ENCODE peak calls at places on chromosomes 4 and X, in eight cellular contexts. M, U, A, T, Q, I, X and W are unnamed samples.

GRCh38 chrX:47514553-47515235 is 31.7 kb upstream of the ZNF41 start:
- DNase-seq in M (no peak), U (no peak), A (no peak), T (no peak), Q (peak), I (peak), X (peak), W (no peak)

GRCh38 chrX:23246001-23246400 is 88.6 kb upstream of the PTCHD1 start:
- DNase-seq in M (no peak), U (no peak), A (no peak), T (no peak), Q (no peak), I (peak), X (peak), W (no peak)

GRCh38 chr4:111136438-111136837 is 513.6 kb upstream of the PITX2 start:
- DNase-seq in M (no peak), U (no peak), A (no peak), T (no peak), Q (peak), I (peak), X (peak), W (peak)

GRCh38 chr4:183840311-183840710 is 64.8 kb upstream of the STOX2 start:
- DNase-seq in M (peak), U (peak), A (peak), T (peak), Q (peak), I (peak), X (peak), W (peak)

GRCh38 chr4:706834-707598 is 1.4 kb downstream of the PCGF3 start:
- DNase-seq in M (no peak), U (no peak), A (no peak), T (no peak), Q (no peak), I (no peak), X (no peak), W (no peak)

GRCh38 chr4:69523385-69524132 is 27.9 kb upstream of the UGT2B4 start:
- DNase-seq in M (no peak), U (no peak), A (no peak), T (no peak), Q (no peak), I (no peak), X (no peak), W (no peak)

GRCh38 chr4:183721207-183722081 is 62.4 kb downstream of the TRAPPC11 start:
- DNase-seq in M (peak), U (no peak), A (peak), T (peak), Q (peak), I (peak), X (peak), W (peak)

GRCh38 chr4:185761352-185762235 is 50.4 kb downstream of the SORBS2 start:
- DNase-seq in M (no peak), U (no peak), A (no peak), T (no peak), Q (no peak), I (peak), X (no peak), W (no peak)

GRCh38 chr4:114082348-114082747 is 102.9 kb upstream of the ARSJ start:
- DNase-seq in M (no peak), U (no peak), A (no peak), T (no peak), Q (no peak), I (no peak), X (no peak), W (no peak)

GRCh38 chr4:11869471-11869870 is 440.8 kb upstream of the HS3ST1 start:
- DNase-seq in M (no peak), U (no peak), A (no peak), T (no peak), Q (no peak), I (no peak), X (no peak), W (no peak)

GRCh38 chr4:119525005-119525749 is 103.4 kb downstream of the PDE5A start:
- DNase-seq in M (no peak), U (no peak), A (no peak), T (no peak), Q (peak), I (peak), X (peak), W (peak)

GRCh38 chr4:127782275-127783025 is at the start of gene HSPA4L:
- DNase-seq in M (peak), U (no peak), A (peak), T (no peak), Q (peak), I (peak), X (peak), W (peak)

GRCh38 chr4:75844151-75844662 is 58.0 kb downstream of the PPEF2 start:
- DNase-seq in M (no peak), U (no peak), A (no peak), T (no peak), Q (peak), I (peak), X (peak), W (peak)

GRCh38 chrX:151982217-151982616 is 7.7 kb upstream of the GABRE start:
- DNase-seq in M (no peak), U (no peak), A (no peak), T (no peak), Q (peak), I (peak), X (peak), W (peak)

GRCh38 chr4:181753189-181753588 is 490.0 kb upstream of the TENM3 start:
- DNase-seq in M (no peak), U (no peak), A (no peak), T (peak), Q (no peak), I (no peak), X (no peak), W (no peak)

GRCh38 chrX:37883196-37883595 is 35.8 kb upstream of the DYNLT3 start:
- DNase-seq in M (no peak), U (no peak), A (no peak), T (no peak), Q (peak), I (peak), X (no peak), W (no peak)

GRCh38 chr4:1723131-1723801 is 1.9 kb downstream of the TACC3 start:
- DNase-seq in M (peak), U (no peak), A (no peak), T (no peak), Q (no peak), I (no peak), X (no peak), W (no peak)

GRCh38 chr4:1792832-1793495 is at the start of gene FGFR3:
- DNase-seq in M (no peak), U (no peak), A (peak), T (peak), Q (no peak), I (peak), X (no peak), W (no peak)

GRCh38 chr4:82706349-82707000 is 92.1 kb downstream of the SCD5 start:
- DNase-seq in M (no peak), U (no peak), A (no peak), T (no peak), Q (no peak), I (peak), X (no peak), W (no peak)

GRCh38 chr4:126192506-126192905 is 877.8 kb downstream of the FAT4 start:
- DNase-seq in M (no peak), U (no peak), A (no peak), T (no peak), Q (no peak), I (no peak), X (no peak), W (no peak)

GRCh38 chr4:80390178-80390577 is 54.6 kb downstream of the CFAP299 start:
- DNase-seq in M (no peak), U (no peak), A (no peak), T (no peak), Q (no peak), I (no peak), X (no peak), W (no peak)

GRCh38 chrX:140817943-140818342 is 108.4 kb downstream of the LINC00632 start:
- DNase-seq in M (no peak), U (no peak), A (no peak), T (peak), Q (peak), I (peak), X (peak), W (peak)

GRCh38 chrX:77167993-77168392 is 279.2 kb upstream of the FGF16 start:
- DNase-seq in M (no peak), U (peak), A (no peak), T (no peak), Q (no peak), I (peak), X (peak), W (no peak)

GRCh38 chr4:112075129-112075753 is 70.0 kb upstream of the FAM241A start:
- DNase-seq in M (no peak), U (no peak), A (no peak), T (peak), Q (peak), I (peak), X (peak), W (peak)

GRCh38 chr4:48352793-48353192 is 11.5 kb downstream of the SLAIN2 start:
- DNase-seq in M (no peak), U (no peak), A (no peak), T (no peak), Q (no peak), I (no peak), X (no peak), W (no peak)

GRCh38 chr4:10035130-10035529 is 13.8 kb upstream of the SLC2A9 start:
- DNase-seq in M (no peak), U (no peak), A (no peak), T (no peak), Q (no peak), I (no peak), X (no peak), W (no peak)

GRCh38 chrX:133786382-133786781 is 199.0 kb downstream of the GPC3 start:
- DNase-seq in M (no peak), U (no peak), A (no peak), T (no peak), Q (no peak), I (no peak), X (no peak), W (no peak)

GRCh38 chr4:108117473-108118182 is 51.1 kb downstream of the LEF1 start:
- DNase-seq in M (peak), U (no peak), A (no peak), T (no peak), Q (peak), I (no peak), X (peak), W (no peak)

GRCh38 chrX:133922390-133922772 is 63.0 kb downstream of the GPC3 start:
- DNase-seq in M (no peak), U (no peak), A (no peak), T (no peak), Q (no peak), I (no peak), X (no peak), W (no peak)

GRCh38 chr4:76987153-76987562 is 37.6 kb downstream of the SEPTIN11 start:
- DNase-seq in M (no peak), U (no peak), A (peak), T (no peak), Q (no peak), I (peak), X (peak), W (peak)

GRCh38 chr4:25172964-25173917 is 13.0 kb upstream of the SEPSECS start:
- DNase-seq in M (no peak), U (peak), A (no peak), T (no peak), Q (peak), I (peak), X (peak), W (peak)

GRCh38 chrX:103584606-103585005 is 709 bp upstream of the TCEAL4 start:
- DNase-seq in M (no peak), U (no peak), A (no peak), T (peak), Q (peak), I (peak), X (peak), W (no peak)

GRCh38 chrX:103585421-103586313 is at the start of gene TCEAL4:
- DNase-seq in M (peak), U (no peak), A (peak), T (peak), Q (peak), I (peak), X (peak), W (no peak)

GRCh38 chrX:103586314-103586646 is 965 bp downstream of the TCEAL4 start:
- DNase-seq in M (peak), U (no peak), A (peak), T (peak), Q (no peak), I (peak), X (no peak), W (no peak)

DNA sequence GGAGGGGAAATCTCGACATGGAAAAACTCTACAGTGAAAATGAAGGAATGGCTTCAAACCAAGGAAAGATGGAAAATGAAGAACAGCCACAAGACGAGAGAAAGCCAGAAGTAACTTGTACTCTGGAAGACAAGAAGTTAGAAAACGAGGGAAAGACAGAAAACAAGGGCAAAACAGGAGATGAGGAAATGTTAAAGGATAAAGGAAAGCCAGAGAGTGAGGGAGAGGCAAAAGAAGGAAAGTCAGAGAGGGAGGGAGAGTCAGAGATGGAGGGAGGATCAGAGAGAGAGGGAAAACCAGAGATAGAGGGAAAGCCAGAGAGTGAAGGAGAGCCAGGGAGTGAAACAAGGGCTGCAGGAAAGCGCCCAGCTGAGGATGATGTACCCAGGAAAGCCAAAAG is 1.3 kb downstream of the TCEAL4 start:
- DNase-seq in M (no peak), U (no peak), A (no peak), T (no peak), Q (no peak), I (no peak), X (no peak), W (no peak)
- H3K4me3 ChIP-seq in M (peak), U (peak), A (peak), T (peak), Q (peak), I (peak), X (peak), W (peak)

DNA sequence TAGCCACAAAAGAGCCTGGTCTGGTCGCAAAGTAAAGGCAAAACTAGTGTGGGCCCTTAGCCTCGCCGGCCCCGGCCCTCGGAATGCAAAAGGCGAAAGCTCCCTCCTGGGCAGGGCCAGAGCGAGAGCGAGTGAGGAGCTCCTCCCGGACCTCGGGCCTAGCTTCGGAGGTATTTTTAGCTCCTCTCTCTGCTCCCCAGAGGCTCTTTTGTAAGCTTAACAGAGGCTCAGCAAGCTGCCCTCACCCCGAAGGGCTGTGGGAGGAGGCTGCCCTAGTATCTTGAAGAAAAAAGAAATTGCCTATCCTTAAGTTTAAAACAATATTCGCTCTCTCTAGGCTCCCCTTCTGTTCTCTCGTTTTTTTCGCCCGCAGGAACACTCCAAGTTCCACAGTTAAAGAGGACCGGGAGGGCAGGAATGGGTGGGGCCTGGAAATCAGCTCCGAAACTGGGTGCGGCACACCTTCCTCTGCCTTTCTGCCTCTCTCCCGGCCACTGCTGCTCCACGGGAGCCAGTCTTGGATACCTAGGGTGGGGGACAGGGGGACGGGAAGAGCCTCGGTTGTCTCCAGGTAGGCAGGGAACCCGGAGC is 12.2 kb downstream of the HAND2 start:
- DNase-seq in M (no peak), U (no peak), A (no peak), T (peak), Q (no peak), I (peak), X (no peak), W (no peak)
- TF ChIP-seq CTCF in M (no peak), U (no peak), A (no peak), T (no peak), Q (no peak), I (no peak), X (no peak), W (no peak)

GRCh38 chr4:84481077-84481878 is 17.8 kb downstream of the NKX6-1 start:
- DNase-seq in M (no peak), U (no peak), A (no peak), T (no peak), Q (no peak), I (no peak), X (no peak), W (no peak)
- H3K4me3 ChIP-seq in M (no peak), U (no peak), A (no peak), T (no peak), Q (no peak), I (no peak), X (no peak), W (no peak)

GRCh38 chr4:55396305-55397023 is 707 bp downstream of the TMEM165 start:
- DNase-seq in M (peak), U (no peak), A (peak), T (peak), Q (no peak), I (peak), X (no peak), W (no peak)
- TF ChIP-seq CTCF in M (no peak), U (no peak), A (no peak), T (no peak), Q (no peak), I (no peak), X (no peak), W (no peak)

GRCh38 chrX:6777211-6778002 is 242.5 kb upstream of the VCX3A start:
- DNase-seq in M (no peak), U (no peak), A (no peak), T (no peak), Q (no peak), I (no peak), X (no peak), W (no peak)
- H3K4me3 ChIP-seq in M (no peak), U (no peak), A (no peak), T (no peak), Q (no peak), I (no peak), X (no peak), W (no peak)

GRCh38 chr4:7424553-7425111 is 10.1 kb downstream of the PSAPL1 start:
- DNase-seq in M (peak), U (no peak), A (peak), T (peak), Q (no peak), I (no peak), X (no peak), W (no peak)
- TF ChIP-seq CTCF in M (no peak), U (no peak), A (no peak), T (no peak), Q (no peak), I (no peak), X (no peak), W (no peak)

DNA sequence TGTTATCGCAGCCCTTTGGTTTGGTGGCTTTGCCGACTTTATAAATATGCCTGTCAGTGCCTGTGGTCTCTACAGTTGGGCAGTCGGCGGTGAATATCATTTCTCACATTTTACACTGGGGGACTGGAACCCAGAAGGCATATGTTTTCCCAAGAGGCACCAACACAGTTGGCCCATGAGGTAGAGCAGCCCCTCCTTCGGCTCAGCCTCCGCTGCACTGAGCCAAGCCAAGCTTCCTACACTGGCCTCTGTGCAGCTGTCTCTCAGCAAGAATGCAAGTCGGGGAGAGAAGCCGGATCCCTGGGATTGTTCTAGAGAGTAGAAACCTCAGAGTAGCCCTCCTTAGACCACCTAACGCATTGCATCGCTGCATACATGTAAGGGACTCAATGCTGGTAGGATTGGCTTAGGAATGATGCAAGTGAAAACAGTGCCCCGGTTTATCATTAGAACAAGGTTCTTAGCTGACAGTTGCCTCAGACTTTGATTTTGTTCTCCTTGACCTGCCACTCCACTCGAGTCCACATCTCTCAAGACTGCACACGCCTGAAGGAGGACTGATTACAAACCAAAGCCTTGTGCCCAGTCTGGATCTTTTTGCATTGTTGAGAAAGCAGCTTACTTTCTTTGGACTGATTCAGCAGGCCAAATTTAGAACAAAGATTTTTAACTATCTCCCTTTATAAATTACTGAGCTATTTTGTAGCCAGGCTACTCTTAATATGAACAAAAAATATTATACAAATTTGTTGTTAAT is 125.4 kb downstream of the PTTG2 start:
- DNase-seq in M (no peak), U (no peak), A (no peak), T (no peak), Q (no peak), I (no peak), X (no peak), W (no peak)
- H3K4me3 ChIP-seq in M (peak), U (peak), A (no peak), T (no peak), Q (no peak), I (no peak), X (no peak), W (no peak)

GRCh38 chrX:115029869-115030564 is 12.6 kb upstream of the IL13RA2 start:
- DNase-seq in M (no peak), U (no peak), A (no peak), T (no peak), Q (no peak), I (peak), X (no peak), W (no peak)
- TF ChIP-seq CTCF in M (no peak), U (no peak), A (no peak), T (peak), Q (no peak), I (no peak), X (no peak), W (no peak)